ENCODE peak calls at places on chromosomes 4 and X, in six cellular contexts. W, S, M, D, R and L are unnamed samples. For H3K4me1, the result is how much of the 10 kb centered on the place peaks cover.

GRCh38 chr4:40675166-40675565 is 45.5 kb upstream of the RBM47 start:
- DNase-seq in R (no peak), S (no peak), D (no peak), W (no peak), M (peak), L (no peak)

GRCh38 chr4:41204400-41204978 is 9.9 kb downstream of the APBB2 start:
- DNase-seq in M (peak), W (peak), D (peak), R (peak), S (peak), L (no peak)

GRCh38 chrX:133537142-133537541 is 121.9 kb upstream of the GPC4 start:
- DNase-seq in D (no peak), M (no peak), S (no peak), R (no peak), W (no peak), L (no peak)

GRCh38 chr4:52196606-52197130 is 145.6 kb downstream of the SPATA18 start:
- DNase-seq in R (no peak), D (no peak), S (no peak), M (no peak), W (no peak), L (no peak)

GRCh38 chrX:154750301-154751120 is at the start of gene GAB3:
- DNase-seq in R (peak), S (peak), M (no peak), D (peak), W (peak), L (no peak)

GRCh38 chrX:11188664-11189063 is 77.5 kb downstream of the HCCS start:
- DNase-seq in R (no peak), D (no peak), W (no peak), S (no peak), M (peak), L (no peak)

GRCh38 chrX:40058719-40059118 is 39.0 kb downstream of the BCOR start:
- DNase-seq in D (no peak), M (no peak), S (no peak), W (no peak), R (no peak), L (no peak)

GRCh38 chr4:39151120-39151713 is 31.1 kb upstream of the WDR19 start:
- DNase-seq in S (no peak), D (no peak), W (no peak), M (no peak), R (no peak), L (no peak)

GRCh38 chr4:73911746-73912145 is 42.6 kb downstream of the CXCL1 start:
- DNase-seq in D (no peak), S (no peak), M (no peak), R (no peak), W (no peak), L (no peak)

GRCh38 chr4:94406668-94407437 is 44.9 kb upstream of the PDLIM5 start:
- DNase-seq in W (peak), D (peak), R (peak), M (peak), S (peak), L (peak)

GRCh38 chr4:165516281-165516833 is 137.5 kb downstream of the CPE start:
- DNase-seq in W (no peak), R (no peak), S (no peak), D (no peak), M (no peak), L (no peak)

GRCh38 chrX:88991583-88992132 is 244.6 kb downstream of the CPXCR1 start:
- DNase-seq in D (no peak), R (no peak), M (no peak), W (no peak), S (no peak), L (no peak)

GRCh38 chrX:154486396-154487207 is at the start of gene UBL4A:
- DNase-seq in R (peak), M (peak), W (peak), S (peak), D (peak), L (peak)

GRCh38 chr4:11842620-11843263 is 414.0 kb upstream of the HS3ST1 start:
- DNase-seq in W (no peak), M (no peak), D (no peak), S (no peak), R (no peak), L (no peak)

GRCh38 chr4:183175631-183176232 is 76.7 kb downstream of the WWC2 start:
- DNase-seq in S (no peak), M (no peak), R (no peak), D (no peak), W (no peak), L (no peak)

GRCh38 chr4:123102897-123103489 is 180.6 kb upstream of the NUDT6 start:
- DNase-seq in D (no peak), M (peak), R (no peak), S (no peak), W (no peak), L (no peak)
- TF ChIP-seq CTCF in D (peak), M (peak), R (peak), S (peak), W (peak), L (peak)

GRCh38 chr4:78298618-78299017 is 241.5 kb downstream of the FRAS1 start:
- DNase-seq in W (peak), D (no peak), R (no peak), M (peak), S (no peak), L (no peak)

GRCh38 chr4:78293841-78294301 is 236.7 kb downstream of the FRAS1 start:
- DNase-seq in W (peak), S (no peak), M (peak), R (no peak), D (no peak), L (no peak)

GRCh38 chr4:78299565-78299972 is 242.4 kb downstream of the FRAS1 start:
- DNase-seq in D (no peak), R (no peak), W (no peak), S (no peak), M (no peak), L (no peak)

GRCh38 chr4:78296261-78296660 is 239.1 kb downstream of the FRAS1 start:
- DNase-seq in D (no peak), M (no peak), R (no peak), W (no peak), S (no peak), L (no peak)

DNA sequence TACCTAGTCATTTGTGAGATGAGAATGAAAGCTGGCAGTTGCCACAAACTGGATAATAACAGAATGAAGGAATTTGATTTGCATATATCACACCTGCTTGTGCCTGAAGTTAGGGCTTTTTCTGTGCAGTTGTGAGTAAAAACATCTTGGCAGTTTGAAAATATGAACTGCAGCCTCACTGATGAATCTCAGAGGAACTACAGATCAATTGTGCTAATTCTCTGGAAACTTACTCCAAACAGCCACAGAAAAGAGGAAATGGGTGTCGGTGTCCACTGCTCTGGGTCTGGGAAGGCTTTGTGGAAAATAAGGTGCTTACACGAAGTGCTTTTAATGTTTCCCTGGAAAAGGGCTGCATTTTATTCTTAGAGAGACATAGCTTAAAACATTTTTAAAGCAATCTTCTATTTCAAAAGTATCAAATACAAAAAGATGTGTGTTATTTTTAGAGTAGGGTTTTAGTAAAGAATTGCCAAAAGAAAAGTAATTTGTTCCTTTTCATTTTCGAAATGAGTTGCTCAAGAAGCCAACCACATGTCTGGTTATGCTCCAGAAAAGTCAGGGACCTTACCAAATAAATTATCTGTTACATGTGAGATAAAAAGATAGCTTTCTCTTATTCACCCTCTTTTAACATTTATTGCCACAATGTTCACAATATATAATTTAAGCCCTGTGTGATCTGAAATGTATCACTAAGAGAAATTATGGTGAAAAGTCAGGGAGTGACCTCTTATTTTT is 240.1 kb downstream of the FRAS1 start:
- DNase-seq in W (no peak), D (no peak), M (no peak), R (no peak), S (no peak), L (no peak)
- H3K4me1 ChIP-seq in W (under half), D (under half), M (under half), R (under half), S (under half), L (under half)

DNA sequence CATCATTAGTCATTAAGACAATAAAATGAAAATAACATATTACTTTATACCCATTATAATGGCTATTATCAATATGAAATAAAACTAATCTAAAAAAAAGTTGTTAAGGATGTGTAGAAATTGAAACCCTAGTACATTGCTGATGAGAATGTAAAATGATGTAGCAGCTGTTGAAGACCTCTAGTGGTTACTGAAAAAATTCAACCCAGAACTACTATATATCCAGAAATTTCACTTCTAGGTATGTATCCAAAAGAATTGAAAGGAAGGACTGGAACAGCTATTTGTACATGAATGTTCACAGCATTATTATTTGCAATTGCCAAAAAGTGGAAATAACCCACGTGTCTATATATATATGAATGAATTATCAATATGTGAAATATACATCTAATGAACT is 180.3 kb upstream of the KLHL4 start:
- DNase-seq in M (no peak), D (no peak), R (no peak), S (no peak), W (no peak), L (no peak)
- TF ChIP-seq CTCF in M (no peak), D (no peak), R (no peak), S (no peak), W (no peak), L (no peak)

GRCh38 chr4:176752191-176752749 is 40.5 kb downstream of the VEGFC start:
- DNase-seq in R (no peak), W (no peak), M (no peak), D (no peak), S (no peak), L (no peak)

GRCh38 chr4:176755624-176756023 is 37.1 kb downstream of the VEGFC start:
- DNase-seq in W (no peak), R (no peak), M (no peak), S (no peak), D (no peak), L (no peak)

GRCh38 chr4:176758731-176759130 is 34.0 kb downstream of the VEGFC start:
- DNase-seq in W (no peak), D (no peak), M (no peak), S (no peak), R (no peak), L (no peak)

GRCh38 chr4:176753049-176753448 is 39.7 kb downstream of the VEGFC start:
- DNase-seq in S (no peak), R (no peak), W (no peak), D (no peak), M (peak), L (no peak)

GRCh38 chr4:176755001-176755400 is 37.7 kb downstream of the VEGFC start:
- DNase-seq in D (no peak), S (no peak), R (no peak), W (no peak), M (no peak), L (no peak)
- H3K4me1 ChIP-seq in D (under half), S (under half), R (under half), W (under half), M (under half), L (under half)

DNA sequence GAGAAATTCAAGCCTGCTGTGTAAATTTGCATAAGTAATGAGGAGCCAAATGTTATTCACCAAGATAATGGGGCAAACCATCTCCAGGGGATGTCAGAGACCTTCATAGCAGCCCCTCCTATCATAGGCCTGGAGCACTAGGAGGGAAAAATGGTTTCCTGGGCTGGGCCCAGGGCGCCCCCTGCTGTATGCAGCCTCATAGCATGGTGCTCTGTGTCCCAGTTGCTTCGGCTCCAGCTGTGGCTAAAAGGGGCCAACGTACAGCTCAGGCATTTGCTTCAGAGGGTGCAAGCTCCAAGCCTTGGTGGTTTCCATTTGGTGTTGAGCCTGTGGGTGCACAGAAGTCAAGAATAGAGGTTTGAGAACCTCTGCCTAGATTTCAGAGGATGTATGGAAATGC is 859.3 kb downstream of the RPA4 start:
- DNase-seq in W (no peak), M (no peak), S (no peak), D (no peak), R (no peak), L (no peak)
- TF ChIP-seq CTCF in W (no peak), M (peak), S (no peak), D (no peak), R (no peak), L (no peak)

GRCh38 chr4:128528177-128528576 is 240.6 kb upstream of the PGRMC2 start:
- DNase-seq in W (no peak), D (no peak), S (no peak), M (no peak), R (no peak), L (no peak)
- H3K4me1 ChIP-seq in W (half or more), D (under half), S (under half), M (under half), R (half or more), L (half or more)

GRCh38 chrX:25021132-25021498 is 5.3 kb upstream of the ARX start:
- DNase-seq in R (no peak), M (no peak), S (no peak), W (no peak), D (no peak), L (no peak)
- TF ChIP-seq CTCF in R (no peak), M (no peak), S (no peak), W (no peak), D (no peak), L (no peak)

GRCh38 chrX:48648299-48648698 is 35.3 kb upstream of the WAS start:
- DNase-seq in M (no peak), W (peak), S (peak), R (peak), D (no peak), L (peak)
- H3K4me1 ChIP-seq in M (under half), W (under half), S (under half), R (under half), D (under half), L (under half)